ENCODE peak calls at places on chromosome 1, in eight cellular contexts. L, P, H, D, W, X, K and R are unnamed samples.

GRCh38 chr1:55000110-55000815 is 1.5 kb downstream of the BSND start:
- DNase-seq in H (no peak), D (no peak), K (no peak), W (no peak), X (no peak), L (no peak), P (no peak), R (no peak)

GRCh38 chr1:113874017-113874879 is 2.7 kb upstream of the PTPN22 start:
- DNase-seq in L (peak), H (no peak), W (no peak), X (no peak), P (no peak), K (no peak), D (no peak), R (no peak)

GRCh38 chr1:7669559-7670208 is 101.4 kb upstream of the VAMP3 start:
- DNase-seq in H (no peak), K (peak), X (peak), D (no peak), W (no peak), P (no peak), L (peak), R (peak)

GRCh38 chr1:234069760-234070159 is 165.3 kb downstream of the SLC35F3 start:
- DNase-seq in P (no peak), K (no peak), X (no peak), W (no peak), D (no peak), L (peak), H (no peak), R (no peak)

GRCh38 chr1:156167536-156167935 is 14.2 kb downstream of the SEMA4A start:
- DNase-seq in D (no peak), P (no peak), W (no peak), K (no peak), H (no peak), L (no peak), X (no peak), R (no peak)

GRCh38 chr1:50703240-50703639 is 256.8 kb downstream of the FAF1 start:
- DNase-seq in P (no peak), H (no peak), D (no peak), W (no peak), L (no peak), K (no peak), X (no peak), R (no peak)

GRCh38 chr1:6545276-6545934 is 8.9 kb downstream of the NOL9 start:
- DNase-seq in K (no peak), P (no peak), W (no peak), D (no peak), X (no peak), L (no peak), H (no peak), R (no peak)

GRCh38 chr1:183417691-183418491 is at the start of gene NMNAT2:
- DNase-seq in H (no peak), L (no peak), X (peak), P (no peak), K (peak), D (no peak), W (no peak), R (peak)

GRCh38 chr1:203512830-203513578 is 19.1 kb downstream of the OPTC start:
- DNase-seq in H (no peak), D (peak), W (peak), P (no peak), X (no peak), L (peak), K (no peak), R (no peak)

GRCh38 chr1:218718216-218718615 is 373.1 kb downstream of the TGFB2 start:
- DNase-seq in L (no peak), P (no peak), K (no peak), H (no peak), X (no peak), W (no peak), D (no peak), R (no peak)

GRCh38 chr1:217525773-217526490 is 105.0 kb downstream of the GPATCH2 start:
- DNase-seq in P (no peak), K (no peak), X (no peak), L (no peak), W (no peak), D (no peak), H (no peak), R (no peak)

GRCh38 chr1:231855966-231856365 is 229.4 kb downstream of the DISC1 start:
- DNase-seq in K (no peak), H (no peak), X (no peak), D (no peak), P (no peak), W (no peak), L (no peak), R (no peak)

GRCh38 chr1:20731057-20731991 is 1.2 kb downstream of the SH2D5 start:
- DNase-seq in K (no peak), X (no peak), D (no peak), H (peak), L (no peak), P (no peak), W (no peak), R (no peak)

GRCh38 chr1:92705456-92705855 is 79.5 kb downstream of the EVI5 start:
- DNase-seq in L (no peak), D (no peak), W (no peak), P (no peak), H (no peak), X (no peak), K (no peak), R (no peak)

GRCh38 chr1:205313681-205314308 is 7.8 kb downstream of the NUAK2 start:
- DNase-seq in D (peak), H (peak), X (peak), L (peak), P (peak), K (peak), W (no peak), R (peak)

GRCh38 chr1:160883586-160883985 is 1.4 kb downstream of the ITLN1 start:
- DNase-seq in L (no peak), H (peak), K (no peak), W (no peak), X (no peak), D (no peak), P (no peak), R (no peak)

GRCh38 chr1:160884091-160884490 is 889 bp downstream of the ITLN1 start:
- DNase-seq in K (no peak), P (no peak), H (no peak), L (no peak), W (no peak), D (no peak), X (no peak), R (no peak)

GRCh38 chr1:160885080-160885479 is at the start of gene ITLN1:
- DNase-seq in L (no peak), W (no peak), D (no peak), P (no peak), H (peak), X (no peak), K (no peak), R (no peak)

GRCh38 chr1:160888926-160889325 is 3.9 kb upstream of the ITLN1 start:
- DNase-seq in D (no peak), K (no peak), H (no peak), P (no peak), W (no peak), L (no peak), X (no peak), R (no peak)

GRCh38 chr1:160884579-160884978 is 401 bp downstream of the ITLN1 start:
- DNase-seq in H (peak), D (no peak), W (no peak), K (no peak), L (peak), X (no peak), P (no peak), R (no peak)
- TF ChIP-seq CTCF in H (no peak), D (no peak), W (no peak), K (no peak), L (peak), X (peak), P (no peak), R (no peak)

DNA sequence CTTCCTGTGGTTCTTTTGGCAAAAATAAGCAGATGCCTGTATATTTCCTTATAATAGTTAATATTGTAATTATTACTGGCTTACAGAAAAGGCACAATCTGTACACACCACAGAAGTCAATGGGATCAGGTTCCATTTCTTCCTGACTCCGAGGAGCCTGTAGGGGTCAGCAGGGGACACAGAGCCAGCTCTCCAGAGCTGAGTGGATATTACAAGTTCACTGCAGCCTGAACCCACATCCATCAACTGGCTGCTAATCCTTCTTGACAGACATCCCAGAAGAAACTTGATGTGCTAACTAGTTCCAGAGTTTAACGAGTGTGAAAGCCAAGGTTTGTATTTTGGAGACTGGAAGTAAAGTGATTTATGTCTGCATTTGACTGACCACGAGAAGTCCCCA is 203.8 kb downstream of the LMX1A start:
- DNase-seq in X (no peak), H (no peak), P (no peak), L (no peak), D (no peak), K (peak), W (no peak), R (peak)
- TF ChIP-seq CTCF in X (peak), H (no peak), P (peak), L (no peak), D (peak), K (no peak), W (no peak), R (no peak)

DNA sequence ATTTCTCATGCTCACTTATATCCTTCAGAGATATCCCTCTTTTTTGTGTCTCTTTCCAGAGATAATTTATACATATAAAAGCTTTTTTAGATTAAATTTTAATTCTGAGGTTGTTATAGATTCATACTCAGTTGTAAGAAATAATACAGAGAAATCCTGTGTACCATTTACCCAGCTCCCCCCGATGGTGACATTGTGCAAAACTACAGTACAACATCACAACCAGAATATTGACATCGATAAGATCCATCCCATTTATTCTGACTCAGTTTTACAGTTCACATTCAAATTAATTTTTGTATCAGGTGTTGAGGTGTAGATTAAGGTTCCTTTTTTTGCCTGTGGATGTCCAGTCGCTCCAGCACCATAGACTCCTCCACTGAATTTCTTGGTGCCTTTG is 14.3 kb downstream of the DMRTB1 start:
- DNase-seq in P (no peak), K (no peak), D (no peak), H (no peak), X (no peak), W (no peak), L (no peak), R (no peak)
- TF ChIP-seq CTCF in P (no peak), K (no peak), D (no peak), H (no peak), X (peak), W (no peak), L (peak), R (peak)

GRCh38 chr1:190376067-190376466 is 101.6 kb downstream of the BRINP3 start:
- DNase-seq in X (no peak), K (no peak), L (no peak), P (no peak), W (no peak), D (no peak), H (no peak), R (no peak)

GRCh38 chr1:190377294-190377693 is 100.4 kb downstream of the BRINP3 start:
- DNase-seq in D (no peak), K (no peak), W (no peak), P (no peak), L (no peak), H (no peak), X (no peak), R (no peak)

GRCh38 chr1:190373705-190374336 is 103.8 kb downstream of the BRINP3 start:
- DNase-seq in X (no peak), D (no peak), L (peak), P (no peak), W (no peak), H (no peak), K (no peak), R (peak)
- TF ChIP-seq CTCF in X (peak), D (no peak), L (peak), P (no peak), W (no peak), H (peak), K (peak), R (peak)

GRCh38 chr1:177959793-177960515 is 9.9 kb downstream of the SEC16B start:
- DNase-seq in L (no peak), P (no peak), W (no peak), H (no peak), X (no peak), K (no peak), D (no peak), R (no peak)
- TF ChIP-seq CTCF in L (no peak), P (peak), W (no peak), H (no peak), X (peak), K (no peak), D (peak), R (peak)

DNA sequence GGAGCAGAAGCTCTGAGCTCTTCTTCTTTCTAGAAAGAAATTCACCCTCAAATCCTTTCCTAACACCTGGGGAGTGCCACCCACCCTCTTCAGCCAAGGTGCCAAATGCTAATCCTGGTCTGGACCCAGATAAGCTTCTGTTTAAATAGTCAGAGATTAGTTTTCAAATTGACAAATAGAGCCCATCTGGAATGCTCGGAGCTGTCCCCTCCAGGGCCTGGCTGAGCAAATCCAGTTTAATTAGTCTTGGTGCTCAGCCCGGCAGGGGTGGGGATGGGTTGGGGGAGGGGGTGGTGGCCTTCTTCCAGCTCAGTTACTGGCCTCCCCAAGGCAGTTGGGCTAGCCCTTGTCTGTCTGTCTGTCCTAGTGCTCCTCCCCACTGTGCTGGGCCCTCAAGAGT is 269.5 kb downstream of the GRIK3 start:
- DNase-seq in P (no peak), W (peak), X (no peak), K (no peak), H (no peak), D (no peak), L (no peak), R (no peak)
- TF ChIP-seq CTCF in P (no peak), W (no peak), X (no peak), K (no peak), H (no peak), D (no peak), L (no peak), R (no peak)

GRCh38 chr1:199279872-199280649 is 641.2 kb downstream of the PTPRC start:
- DNase-seq in K (no peak), H (no peak), W (no peak), D (no peak), L (peak), P (no peak), X (no peak), R (no peak)
- TF ChIP-seq CTCF in K (no peak), H (no peak), W (no peak), D (no peak), L (peak), P (no peak), X (no peak), R (no peak)